ENCODE peak calls at places on chromosomes 11 and 22, in six cellular contexts. K, S, W, I, G and V are unnamed samples.

GRCh38 chr11:110314366-110315095 is 18.1 kb upstream of the RDX start:
- DNase-seq in K (no peak), S (no peak), W (no peak), I (no peak), G (no peak), V (no peak)

GRCh38 chr22:47251911-47252310 is 489.5 kb downstream of the TBC1D22A start:
- DNase-seq in K (no peak), S (no peak), W (no peak), I (no peak), G (no peak), V (no peak)

GRCh38 chr22:23829845-23830372 is 8.9 kb downstream of the DERL3 start:
- DNase-seq in K (no peak), S (no peak), W (no peak), I (no peak), G (no peak), V (peak; percentile 95)

GRCh38 chr22:35335936-35336781 is 36.5 kb downstream of the TOM1 start:
- DNase-seq in K (no peak), S (no peak), W (no peak), I (no peak), G (no peak), V (no peak)

GRCh38 chr11:46120711-46121327 is 435 bp downstream of the PHF21A start:
- DNase-seq in K (peak; percentile 2), S (peak; percentile 57), W (peak; percentile 65), I (peak; percentile 77), G (peak; percentile 50), V (no peak)

GRCh38 chr11:118290923-118291322 is 13.6 kb upstream of the CD3E start:
- DNase-seq in K (no peak), S (no peak), W (no peak), I (no peak), G (no peak), V (peak; percentile 9)

GRCh38 chr11:87597696-87598095 is 560.0 kb downstream of the TMEM135 start:
- DNase-seq in K (no peak), S (no peak), W (no peak), I (no peak), G (no peak), V (no peak)

GRCh38 chr11:67572747-67573419 is 10.7 kb upstream of the GSTP1 start:
- DNase-seq in K (no peak), S (no peak), W (no peak), I (no peak), G (peak; percentile 49), V (peak; percentile 57)

GRCh38 chr11:38345286-38345685 is 1747.2 kb upstream of the RAG2 start:
- DNase-seq in K (no peak), S (no peak), W (no peak), I (no peak), G (no peak), V (no peak)

GRCh38 chr11:36187618-36188017 is 101.6 kb downstream of the COMMD9 start:
- DNase-seq in K (no peak), S (no peak), W (no peak), I (no peak), G (no peak), V (no peak)

GRCh38 chr22:19540394-19540793 is 16.2 kb upstream of the CLDN5 start:
- DNase-seq in K (no peak), S (no peak), W (no peak), I (no peak), G (no peak), V (no peak)

GRCh38 chr11:21472256-21472655 is 720.6 kb upstream of the ANO5 start:
- DNase-seq in K (no peak), S (no peak), W (no peak), I (no peak), G (no peak), V (no peak)

GRCh38 chr11:115918579-115918978 is 414.4 kb upstream of the CADM1 start:
- DNase-seq in K (no peak), S (no peak), W (no peak), I (no peak), G (no peak), V (no peak)

GRCh38 chr22:19271856-19272535 is 19.5 kb downstream of the CLTCL1 start:
- DNase-seq in K (no peak), S (no peak), W (no peak), I (no peak), G (no peak), V (no peak)

GRCh38 chr11:119237515-119237914 is 31.4 kb downstream of the CBL start:
- DNase-seq in K (no peak), S (no peak), W (no peak), I (no peak), G (no peak), V (no peak)

GRCh38 chr11:62710001-62710345 is 2.5 kb downstream of the GNG3 start:
- DNase-seq in K (no peak), S (no peak), W (no peak), I (no peak), G (no peak), V (peak; percentile 53)

GRCh38 chr11:5197538-5197937 is 2.9 kb downstream of the OR51V1 start:
- DNase-seq in K (no peak), S (no peak), W (no peak), I (no peak), G (no peak), V (no peak)

GRCh38 chr11:33045551-33046255 is 6.3 kb downstream of the TCP11L1 start:
- DNase-seq in K (no peak), S (no peak), W (no peak), I (no peak), G (no peak), V (peak; percentile 72)

GRCh38 chr22:46749682-46750529 is 11.9 kb upstream of the CERK start:
- DNase-seq in K (no peak), S (no peak), W (no peak), I (no peak), G (no peak), V (peak; percentile 25)

GRCh38 chr22:20903093-20903492 is 14.1 kb upstream of the CRKL start:
- DNase-seq in K (no peak), S (no peak), W (no peak), I (no peak), G (no peak), V (no peak)

GRCh38 chr11:103453901-103454300 is 344.7 kb downstream of the DYNC2H1 start:
- DNase-seq in K (no peak), S (no peak), W (no peak), I (no peak), G (no peak), V (no peak)

GRCh38 chr11:84817998-84818397 is 809.1 kb downstream of the DLG2 start:
- DNase-seq in K (no peak), S (no peak), W (no peak), I (no peak), G (no peak), V (peak; percentile 52)

GRCh38 chr11:2265396-2265795 is 5.0 kb downstream of the ASCL2 start:
- DNase-seq in K (no peak), S (no peak), W (no peak), I (no peak), G (no peak), V (no peak)